ENCODE peak calls at places on chromosomes 16 and 17, in ten cellular contexts. G is WTC11; V is Ammon's horn; I is fibroblast of lung; M is ELR; D is EL; K is fibroblast of mammary gland; T is stimulated activated naive CD4-positive, alpha-beta T cell; A is RPMI7951; L is stomach. B is an unnamed sample.

GRCh38 chr17:5044630-5045029 is 9.4 kb upstream of the SLC52A1 start:
- DNase-seq in G (no peak), V (no peak), I (no peak), M (peak), D (no peak), K (no peak), T (no peak), A (peak), L (no peak), B (no peak)

GRCh38 chr16:79175286-79176057 is 425.1 kb downstream of the MAF start:
- DNase-seq in G (no peak), V (no peak), I (no peak), M (no peak), D (no peak), K (no peak), T (no peak), A (no peak), L (no peak), B (no peak)

GRCh38 chr17:42040818-42041217 is 9.6 kb downstream of the C17orf113 start:
- DNase-seq in G (no peak), V (no peak), I (no peak), M (no peak), D (no peak), K (no peak), T (no peak), A (no peak), L (no peak), B (no peak)

GRCh38 chr16:88784074-88784855 is 755 bp downstream of the PIEZO1 start:
- DNase-seq in G (peak), V (no peak), I (peak), M (peak), D (peak), K (peak), T (no peak), A (peak), L (peak), B (peak)

GRCh38 chr17:22310717-22311686 is 618.7 kb downstream of the KCNJ18 start:
- DNase-seq in G (peak), V (no peak), I (no peak), M (no peak), D (no peak), K (no peak), T (no peak), A (no peak), L (no peak), B (no peak)

GRCh38 chr17:29158515-29159275 is 21.5 kb downstream of the MYO18A start:
- DNase-seq in G (no peak), V (peak), I (peak), M (peak), D (peak), K (no peak), T (no peak), A (peak), L (no peak), B (peak)

GRCh38 chr17:7014261-7014994 is 2.0 kb downstream of the RNASEK start:
- DNase-seq in G (peak), V (peak), I (peak), M (peak), D (peak), K (peak), T (peak), A (peak), L (peak), B (peak)

GRCh38 chr17:4201231-4201630 is 58.2 kb downstream of the CYB5D2 start:
- DNase-seq in G (no peak), V (no peak), I (no peak), M (no peak), D (peak), K (peak), T (no peak), A (no peak), L (no peak), B (no peak)

GRCh38 chr17:76438906-76439305 is 14.0 kb downstream of the UBE2O start:
- DNase-seq in G (no peak), V (no peak), I (peak), M (no peak), D (no peak), K (no peak), T (no peak), A (no peak), L (no peak), B (peak)

GRCh38 chr16:10929853-10930754 is 12.2 kb downstream of the DEXI start:
- DNase-seq in G (no peak), V (no peak), I (peak), M (no peak), D (no peak), K (no peak), T (no peak), A (no peak), L (no peak), B (no peak)

GRCh38 chr17:81509687-81510523 is 2.7 kb downstream of the ACTG1 start:
- DNase-seq in G (no peak), V (no peak), I (no peak), M (peak), D (peak), K (peak), T (peak), A (no peak), L (no peak), B (peak)

GRCh38 chr17:68863091-68863652 is 92.0 kb downstream of the ABCA8 start:
- DNase-seq in G (no peak), V (no peak), I (no peak), M (no peak), D (no peak), K (no peak), T (no peak), A (no peak), L (no peak), B (no peak)

GRCh38 chr17:48997103-48997826 is at the start of gene IGF2BP1:
- DNase-seq in G (peak), V (no peak), I (peak), M (peak), D (peak), K (peak), T (peak), A (peak), L (no peak), B (peak)

GRCh38 chr17:2466936-2467335 is 44.8 kb downstream of the METTL16 start:
- DNase-seq in G (no peak), V (no peak), I (no peak), M (no peak), D (no peak), K (no peak), T (no peak), A (no peak), L (no peak), B (no peak)

GRCh38 chr16:88988980-88989791 is 12.2 kb upstream of the CBFA2T3 start:
- DNase-seq in G (no peak), V (no peak), I (no peak), M (no peak), D (no peak), K (no peak), T (no peak), A (no peak), L (no peak), B (no peak)

GRCh38 chr17:2564876-2565275 is 28.6 kb upstream of the PAFAH1B1 start:
- DNase-seq in G (no peak), V (no peak), I (peak), M (no peak), D (no peak), K (no peak), T (no peak), A (no peak), L (peak), B (peak)

GRCh38 chr17:28748852-28749515 is 5.2 kb downstream of the TRAF4 start:
- DNase-seq in G (no peak), V (no peak), I (no peak), M (no peak), D (no peak), K (no peak), T (no peak), A (no peak), L (no peak), B (peak)

GRCh38 chr17:46001390-46002310 is 2.6 kb downstream of the STH start:
- DNase-seq in G (no peak), V (peak), I (no peak), M (no peak), D (no peak), K (no peak), T (no peak), A (no peak), L (no peak), B (no peak)

GRCh38 chr17:73798111-73798748 is 154.0 kb upstream of the SDK2 start:
- DNase-seq in G (no peak), V (no peak), I (peak), M (peak), D (peak), K (peak), T (no peak), A (peak), L (peak), B (peak)

GRCh38 chr16:50742521-50743150 is 750 bp downstream of the CYLD start:
- DNase-seq in G (peak), V (peak), I (peak), M (peak), D (peak), K (peak), T (no peak), A (peak), L (no peak), B (peak)

GRCh38 chr16:55274391-55274790 is 49.6 kb upstream of the IRX6 start:
- DNase-seq in G (no peak), V (no peak), I (no peak), M (no peak), D (no peak), K (no peak), T (no peak), A (no peak), L (no peak), B (no peak)

GRCh38 chr17:40361925-40362695 is 2.4 kb downstream of the GJD3 start:
- DNase-seq in G (no peak), V (no peak), I (no peak), M (no peak), D (no peak), K (no peak), T (no peak), A (no peak), L (no peak), B (no peak)

GRCh38 chr17:32020943-32021617 is 13.9 kb downstream of the LRRC37B start:
- DNase-seq in G (no peak), V (peak), I (peak), M (peak), D (peak), K (no peak), T (no peak), A (no peak), L (no peak), B (no peak)

GRCh38 chr16:20359997-20360396 is 7.5 kb upstream of the UMOD start:
- DNase-seq in G (peak), V (no peak), I (no peak), M (no peak), D (no peak), K (no peak), T (no peak), A (no peak), L (no peak), B (no peak)

GRCh38 chr16:66103245-66103644 is 263.2 kb upstream of the CDH5 start:
- DNase-seq in G (no peak), V (no peak), I (peak), M (no peak), D (peak), K (peak), T (no peak), A (no peak), L (no peak), B (peak)

GRCh38 chr17:36127199-36127881 is 23.7 kb downstream of the CCL4 start:
- DNase-seq in G (no peak), V (no peak), I (no peak), M (no peak), D (no peak), K (no peak), T (no peak), A (no peak), L (no peak), B (no peak)

GRCh38 chr17:82112866-82113390 is 14.9 kb upstream of the FASN start:
- DNase-seq in G (no peak), V (no peak), I (no peak), M (no peak), D (no peak), K (no peak), T (no peak), A (no peak), L (no peak), B (no peak)

GRCh38 chr17:33140413-33141099 is 148.9 kb downstream of the SPACA3 start:
- DNase-seq in G (no peak), V (no peak), I (peak), M (no peak), D (no peak), K (no peak), T (no peak), A (no peak), L (no peak), B (no peak)

GRCh38 chr16:15461376-15461775 is 27.0 kb downstream of the BMERB1 start:
- DNase-seq in G (no peak), V (no peak), I (peak), M (no peak), D (no peak), K (no peak), T (no peak), A (no peak), L (no peak), B (no peak)

GRCh38 chr17:28406478-28406824 is 439 bp upstream of the SLC46A1 start:
- DNase-seq in G (no peak), V (no peak), I (no peak), M (peak), D (no peak), K (peak), T (no peak), A (no peak), L (no peak), B (peak)

GRCh38 chr17:74466785-74467158 is 338 bp downstream of the CD300A start:
- DNase-seq in G (no peak), V (no peak), I (no peak), M (no peak), D (no peak), K (no peak), T (no peak), A (no peak), L (no peak), B (no peak)

GRCh38 chr17:69357701-69358100 is 30.8 kb upstream of the ABCA5 start:
- DNase-seq in G (no peak), V (no peak), I (no peak), M (peak), D (peak), K (peak), T (no peak), A (no peak), L (no peak), B (peak)